ENCODE peak calls at places on chromosomes 1 and 21, in nine cellular contexts. H, Z, C, V, K, M, R, I and Q are unnamed samples.
A peak's percentile ranks its signal among the peaks of the same experiment; 100 is the strongest.

GRCh38 chr1:159071970-159072582 is 4.5 kb downstream of the AIM2 start:
- DNase-seq in Z (peak; percentile 46), H (peak; percentile 48), R (peak; percentile 67), C (peak; percentile 65), V (peak; percentile 78), I (peak; percentile 80), K (peak; percentile 70), M (no peak), Q (peak; percentile 57)

GRCh38 chr1:21906173-21907078 is 30.7 kb downstream of the HSPG2 start:
- DNase-seq in M (no peak), K (no peak), R (no peak), I (peak; percentile 34), H (no peak), Z (no peak), C (no peak), V (no peak), Q (no peak)

GRCh38 chr1:97680460-97680859 is 240.4 kb downstream of the DPYD start:
- DNase-seq in H (no peak), V (no peak), C (peak; percentile 53), K (no peak), R (no peak), M (no peak), Z (no peak), I (no peak), Q (no peak)

GRCh38 chr21:36127977-36128376 is 6.9 kb upstream of the CBR3 start:
- DNase-seq in Z (no peak), H (no peak), M (no peak), V (no peak), R (no peak), I (no peak), K (no peak), C (no peak), Q (no peak)

GRCh38 chr1:150576794-150577556 is 2.4 kb downstream of the MCL1 start:
- DNase-seq in H (no peak), K (no peak), I (peak; percentile 39), R (no peak), M (no peak), C (peak; percentile 15), Z (no peak), V (no peak), Q (no peak)

GRCh38 chr1:168121314-168122029 is 15.3 kb downstream of the GPR161 start:
- DNase-seq in V (no peak), H (peak; percentile 80), K (no peak), I (peak; percentile 88), M (no peak), Z (peak; percentile 55), C (peak; percentile 87), R (no peak), Q (peak; percentile 77)

GRCh38 chr1:168261390-168261789 is 19.3 kb upstream of the TBX19 start:
- DNase-seq in M (no peak), H (no peak), K (no peak), V (no peak), I (peak; percentile 65), R (no peak), Z (peak; percentile 33), C (peak; percentile 81), Q (peak; percentile 45)

GRCh38 chr1:216310776-216311175 is 112.5 kb downstream of the USH2A start:
- DNase-seq in I (peak; percentile 50), M (no peak), C (peak; percentile 28), H (peak; percentile 10), R (peak; percentile 69), Z (peak; percentile 44), V (peak; percentile 5), K (peak; percentile 78), Q (no peak)

GRCh38 chr1:47181955-47182680 is 7.7 kb downstream of the PDZK1IP1 start:
- DNase-seq in V (no peak), M (no peak), R (no peak), K (no peak), Z (peak; percentile 47), H (no peak), I (peak; percentile 33), C (peak; percentile 68), Q (no peak)

GRCh38 chr1:183275322-183275721 is 89.3 kb downstream of the LAMC2 start:
- DNase-seq in R (no peak), Z (no peak), C (no peak), V (no peak), H (no peak), K (no peak), I (no peak), M (no peak), Q (no peak)

GRCh38 chr1:12167493-12168429 is 970 bp downstream of the TNFRSF1B start:
- DNase-seq in C (no peak), K (no peak), M (no peak), Z (no peak), R (no peak), I (no peak), V (no peak), H (no peak), Q (no peak)

GRCh38 chr1:179034720-179035119 is 9.0 kb downstream of the FAM20B start:
- DNase-seq in V (peak; percentile 69), Z (no peak), H (peak; percentile 20), M (no peak), C (peak; percentile 55), I (peak; percentile 88), R (no peak), K (no peak), Q (peak; percentile 66)

GRCh38 chr1:235207202-235207565 is 46.1 kb upstream of the RBM34 start:
- DNase-seq in I (no peak), R (no peak), M (no peak), K (no peak), V (no peak), C (peak; percentile 52), H (no peak), Z (peak; percentile 66), Q (no peak)

DNA sequence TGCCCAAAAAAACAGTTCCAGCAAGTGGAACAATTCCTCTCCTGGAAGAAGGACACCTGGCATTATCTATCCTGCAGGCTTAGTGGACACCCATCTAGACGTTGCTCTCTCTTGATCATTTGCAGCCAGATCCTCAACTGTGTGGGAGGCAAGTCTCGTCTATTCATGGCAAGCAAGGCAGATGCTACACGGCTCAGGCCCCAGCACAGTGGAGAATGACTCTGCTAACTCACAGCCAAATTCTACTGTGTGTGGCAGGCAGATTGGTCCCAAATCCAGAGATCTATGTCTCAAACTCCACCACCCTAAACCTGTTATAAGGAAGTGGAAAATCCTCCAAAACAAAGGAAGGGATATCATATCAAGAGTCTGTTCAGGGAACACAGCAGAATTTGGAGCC is 7.0 kb downstream of the TNNT2 start:
- DNase-seq in M (peak; percentile 67), K (no peak), R (no peak), H (no peak), Z (no peak), C (no peak), I (no peak), V (no peak), Q (no peak)
- H3K4me3 ChIP-seq in M (no peak overlapping the region), K (no peak overlapping the region), R (no peak overlapping the region), H (no peak overlapping the region), Z (no peak overlapping the region), C (no peak overlapping the region), I (no peak overlapping the region), V (no peak overlapping the region), Q (no peak overlapping the region)

GRCh38 chr21:44606495-44606894 is 5.4 kb upstream of the KRTAP10-8 start:
- DNase-seq in C (no peak), R (no peak), V (no peak), M (no peak), I (no peak), H (no peak), K (no peak), Z (no peak), Q (no peak)

GRCh38 chr21:44602474-44602871 is 2.1 kb downstream of the KRTAP10-7 start:
- DNase-seq in K (no peak), M (no peak), I (no peak), C (no peak), Z (no peak), H (no peak), R (no peak), V (no peak), Q (no peak)

GRCh38 chr21:44601596-44602473 is 1.4 kb downstream of the KRTAP10-7 start:
- DNase-seq in I (no peak), R (no peak), Z (no peak), K (no peak), M (no peak), C (no peak), V (no peak), H (no peak), Q (no peak)

GRCh38 chr21:44603911-44604310 is 3.5 kb downstream of the KRTAP10-7 start:
- DNase-seq in I (no peak), R (no peak), C (no peak), H (no peak), V (no peak), K (no peak), M (no peak), Z (no peak), Q (no peak)

DNA sequence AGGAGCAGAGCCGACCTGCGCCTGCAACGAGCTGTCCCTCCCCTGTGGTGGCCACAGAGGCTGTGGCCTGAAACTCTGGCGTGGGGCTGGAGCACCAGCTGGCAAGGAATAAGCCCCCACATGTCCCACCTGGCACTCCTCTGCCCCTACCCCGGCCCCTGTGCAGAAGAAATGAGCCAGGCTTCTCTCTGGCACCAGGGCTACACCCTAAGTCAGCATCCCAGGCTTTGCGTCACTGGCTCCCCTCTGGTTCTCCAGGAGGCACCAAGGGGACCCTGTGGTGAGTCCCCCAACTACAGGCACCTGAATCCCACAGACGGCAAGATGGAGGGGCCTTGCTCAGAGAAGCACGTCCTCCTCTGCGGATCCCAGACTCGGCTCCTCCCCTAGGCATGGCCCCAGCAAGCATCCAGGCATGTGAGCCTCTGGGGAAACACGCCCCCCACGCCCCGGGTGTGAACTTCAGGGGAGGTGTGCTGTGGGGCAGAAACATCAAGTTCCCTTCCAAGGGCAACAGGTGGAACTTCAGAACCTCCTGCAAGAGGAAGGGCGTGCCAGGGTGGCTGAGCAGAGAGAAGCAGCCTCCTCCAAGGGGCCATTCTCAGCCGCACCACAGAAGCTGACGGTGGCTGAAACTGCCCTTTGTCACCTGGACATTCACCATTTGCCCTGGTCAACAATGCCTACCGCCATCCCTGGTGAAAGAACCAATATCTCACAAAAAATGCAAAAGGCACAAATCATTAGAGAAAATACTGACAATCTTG is 2.9 kb downstream of the KRTAP10-7 start:
- DNase-seq in I (no peak), M (no peak), Z (no peak), C (no peak), V (no peak), R (no peak), K (no peak), H (no peak), Q (no peak)
- TF ChIP-seq CTCF in I (no peak), M (no peak), Z (no peak), C (no peak), V (no peak), R (no peak), K (no peak), H (no peak), Q (no peak)

DNA sequence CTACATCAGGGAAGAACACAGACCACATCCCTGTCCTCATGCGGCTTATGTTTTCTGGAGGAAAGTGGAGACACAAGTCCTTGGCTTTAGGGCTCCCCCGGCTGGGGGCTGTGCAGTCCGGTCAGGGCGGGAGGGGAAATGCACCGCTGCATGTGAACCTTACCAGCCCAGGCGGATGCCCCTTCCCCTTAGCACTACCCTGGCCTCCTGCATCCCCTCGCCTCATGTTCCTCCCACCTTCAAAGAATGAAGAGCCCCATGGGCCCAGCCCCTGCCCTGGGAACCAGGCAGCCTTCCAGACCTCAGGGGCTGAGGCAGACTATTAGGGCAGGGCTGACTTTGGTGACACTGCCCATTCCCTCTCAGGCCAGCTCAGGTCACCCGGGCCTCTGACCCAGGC is 45.5 kb downstream of the TNNT2 start:
- DNase-seq in Z (no peak), K (no peak), V (no peak), I (no peak), R (no peak), C (no peak), M (no peak), H (no peak), Q (no peak)
- H3K4me3 ChIP-seq in Z (no peak overlapping the region), K (no peak overlapping the region), V (no peak overlapping the region), I (no peak overlapping the region), R (no peak overlapping the region), C (no peak overlapping the region), M (no peak overlapping the region), H (no peak overlapping the region), Q (no peak overlapping the region)

GRCh38 chr1:118928739-118929554 is 59.2 kb downstream of the TBX15 start:
- DNase-seq in Z (peak; percentile 34), I (peak; percentile 28), C (peak; percentile 26), H (no peak), R (peak; percentile 72), M (no peak), V (peak; percentile 45), K (peak; percentile 78), Q (no peak)
- TF ChIP-seq CTCF in Z (no peak), I (no peak), C (no peak), H (no peak), R (no peak), M (no peak), V (peak; percentile 32), K (peak; percentile 48), Q (no peak)